ENCODE peak calls at places on chromosomes 7 and 10, in six cellular contexts. S, C, G, T, D and E are unnamed samples.

GRCh38 chr10:63123963-63124362 is 9.2 kb upstream of the NRBF2 start:
- DNase-seq in S (no peak), C (no peak), G (no peak), T (no peak), D (no peak), E (no peak)

GRCh38 chr10:44395396-44395795 is 10.5 kb upstream of the CXCL12 start:
- DNase-seq in S (no peak), C (no peak), G (no peak), T (no peak), D (no peak), E (no peak)

GRCh38 chr7:7099584-7100014 is 82.7 kb upstream of the C1GALT1 start:
- DNase-seq in S (peak; percentile 78), C (peak; percentile 92), G (peak; percentile 83), T (peak; percentile 44), D (peak; percentile 95), E (peak; percentile 96)

GRCh38 chr7:129090307-129090907 is 35.5 kb upstream of the TNPO3 start:
- DNase-seq in S (no peak), C (no peak), G (no peak), T (no peak), D (no peak), E (no peak)

GRCh38 chr7:135855836-135856235 is 107.2 kb upstream of the FAM180A start:
- DNase-seq in S (no peak), C (no peak), G (no peak), T (no peak), D (no peak), E (peak; percentile 73)

GRCh38 chr7:81937091-81937490 is 167.2 kb upstream of the HGF start:
- DNase-seq in S (no peak), C (no peak), G (peak; percentile 8), T (no peak), D (no peak), E (peak; percentile 5)

GRCh38 chr7:2355079-2356008 is 717 bp downstream of the EIF3B start:
- DNase-seq in S (peak; percentile 54), C (peak; percentile 35), G (no peak), T (peak; percentile 39), D (no peak), E (peak; percentile 32)

GRCh38 chr7:85054306-85054705 is 132.6 kb downstream of the SEMA3D start:
- DNase-seq in S (no peak), C (no peak), G (no peak), T (no peak), D (no peak), E (no peak)

GRCh38 chr10:95275726-95276366 is 15.0 kb downstream of the PDLIM1 start:
- DNase-seq in S (no peak), C (no peak), G (peak; percentile 83), T (no peak), D (no peak), E (no peak)

GRCh38 chr7:80851896-80852476 is 66.9 kb downstream of the SEMA3C start:
- DNase-seq in S (no peak), C (peak; percentile 22), G (peak; percentile 83), T (no peak), D (no peak), E (no peak)

GRCh38 chr7:14690075-14690474 is 212.5 kb downstream of the DGKB start:
- DNase-seq in S (no peak), C (no peak), G (no peak), T (no peak), D (no peak), E (no peak)

GRCh38 chr7:45196374-45196773 is 38.8 kb downstream of the RAMP3 start:
- DNase-seq in S (peak; percentile 3), C (no peak), G (no peak), T (no peak), D (no peak), E (no peak)

GRCh38 chr7:131327049-131327625 is 539 bp upstream of the MKLN1 start:
- DNase-seq in S (no peak), C (peak; percentile 67), G (peak; percentile 79), T (no peak), D (peak; percentile 56), E (peak; percentile 74)

GRCh38 chr7:34104120-34104519 is 198.8 kb downstream of the BMPER start:
- DNase-seq in S (no peak), C (no peak), G (peak; percentile 4), T (no peak), D (no peak), E (no peak)

GRCh38 chr7:12809476-12809875 is 122.0 kb downstream of the ARL4A start:
- DNase-seq in S (no peak), C (no peak), G (no peak), T (no peak), D (no peak), E (no peak)

DNA sequence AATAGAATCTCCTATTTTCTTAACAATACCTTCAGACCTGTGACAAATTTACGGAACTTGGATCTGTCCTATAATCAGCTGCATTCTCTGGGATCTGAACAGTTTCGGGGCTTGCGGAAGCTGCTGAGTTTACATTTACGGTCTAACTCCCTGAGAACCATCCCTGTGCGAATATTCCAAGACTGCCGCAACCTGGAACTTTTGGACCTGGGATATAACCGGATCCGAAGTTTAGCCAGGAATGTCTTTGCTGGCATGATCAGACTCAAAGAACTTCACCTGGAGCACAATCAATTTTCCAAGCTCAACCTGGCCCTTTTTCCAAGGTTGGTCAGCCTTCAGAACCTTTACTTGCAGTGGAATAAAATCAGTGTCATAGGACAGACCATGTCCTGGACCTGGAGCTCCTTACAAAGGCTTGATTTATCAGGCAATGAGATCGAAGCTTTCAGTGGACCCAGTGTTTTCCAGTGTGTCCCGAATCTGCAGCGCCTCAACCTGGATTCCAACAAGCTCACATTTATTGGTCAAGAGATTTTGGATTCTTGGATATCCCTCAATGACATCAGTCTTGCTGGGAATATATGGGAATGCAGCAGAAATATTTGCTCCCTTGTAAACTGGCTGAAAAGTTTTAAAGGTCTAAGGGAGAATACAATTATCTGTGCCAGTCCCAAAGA is 1.6 kb downstream of the LRRTM3 start:
- DNase-seq in S (no peak), C (no peak), G (no peak), T (no peak), D (no peak), E (no peak)
- H3K4me3 ChIP-seq in S (no peak overlapping the region), C (no peak overlapping the region), G (no peak overlapping the region), T (no peak overlapping the region), D (no peak overlapping the region), E (no peak overlapping the region)

GRCh38 chr10:97412891-97413304 is 11.8 kb upstream of the RRP12 start:
- DNase-seq in S (no peak), C (no peak), G (no peak), T (no peak), D (no peak), E (no peak)
- H3K27ac ChIP-seq in S (no peak overlapping the region), C (no peak overlapping the region), G (no peak overlapping the region), T (no peak overlapping the region), D (no peak overlapping the region), E (no peak overlapping the region)

GRCh38 chr7:116631676-116632075 is 40.3 kb upstream of the MET start:
- DNase-seq in S (no peak), C (no peak), G (no peak), T (no peak), D (no peak), E (no peak)
- H3K4me1 ChIP-seq in S (peaks cover 50% of the 10 kb centered on the region), C (no peaks in the 10 kb centered on the region), G (peaks cover 7% of the 10 kb centered on the region), T (peaks cover 10% of the 10 kb centered on the region), D (no peaks in the 10 kb centered on the region), E (peaks cover 11% of the 10 kb centered on the region)

GRCh38 chr10:68153473-68154210 is 44.4 kb downstream of the MYPN start:
- DNase-seq in S (no peak), C (peak; percentile 85), G (peak; percentile 99), T (no peak), D (peak; percentile 92), E (peak; percentile 76)
- H3K4me3 ChIP-seq in S (peak overlapping the region; percentile 5), C (no peak overlapping the region), G (no peak overlapping the region), T (no peak overlapping the region), D (no peak overlapping the region), E (peak overlapping the region; percentile 30)

GRCh38 chr10:5943536-5943935 is 33.8 kb downstream of the IL15RA start:
- DNase-seq in S (peak; percentile 76), C (no peak), G (peak; percentile 59), T (no peak), D (no peak), E (no peak)

GRCh38 chr10:5942001-5942400 is 35.3 kb downstream of the IL15RA start:
- DNase-seq in S (peak; percentile 46), C (no peak), G (no peak), T (no peak), D (no peak), E (no peak)

GRCh38 chr10:5940807-5941218 is 36.5 kb downstream of the IL15RA start:
- DNase-seq in S (no peak), C (no peak), G (no peak), T (no peak), D (no peak), E (no peak)

GRCh38 chr10:5942471-5942870 is 34.9 kb downstream of the IL15RA start:
- DNase-seq in S (peak; percentile 75), C (no peak), G (no peak), T (peak; percentile 64), D (no peak), E (no peak)

DNA sequence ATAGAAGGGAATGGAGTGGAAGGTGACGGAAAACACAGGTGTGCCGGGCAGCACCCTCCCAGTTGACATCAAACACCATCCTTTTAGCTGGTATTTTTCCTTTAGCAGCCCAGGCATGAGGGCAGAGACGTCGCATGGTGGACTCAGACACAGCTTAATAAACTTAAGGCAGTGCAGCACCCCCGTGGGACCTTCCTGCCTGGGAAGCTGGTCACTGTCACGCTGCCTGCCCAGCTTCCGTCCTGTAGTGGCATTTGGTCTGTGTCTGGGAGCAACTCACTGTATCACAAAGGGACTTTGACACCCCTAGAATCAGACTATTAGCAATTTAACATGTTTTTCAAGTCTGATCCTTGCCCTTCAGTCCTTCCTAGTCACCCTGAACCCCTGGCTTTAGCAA is 35.8 kb downstream of the IL15RA start:
- DNase-seq in S (peak; percentile 39), C (no peak), G (no peak), T (no peak), D (no peak), E (no peak)
- H3K27ac ChIP-seq in S (peak overlapping the region; percentile 53), C (no peak overlapping the region), G (no peak overlapping the region), T (peak overlapping the region; percentile 51), D (no peak overlapping the region), E (no peak overlapping the region)

GRCh38 chr10:45439365-45439764 is 65.3 kb downstream of the ALOX5 start:
- DNase-seq in S (no peak), C (no peak), G (no peak), T (no peak), D (no peak), E (no peak)
- H3K4me1 ChIP-seq in S (no peaks in the 10 kb centered on the region), C (no peaks in the 10 kb centered on the region), G (peaks cover 3% of the 10 kb centered on the region), T (no peaks in the 10 kb centered on the region), D (no peaks in the 10 kb centered on the region), E (no peaks in the 10 kb centered on the region)

GRCh38 chr10:29651767-29652166 is 17.0 kb upstream of the SVIL start:
- DNase-seq in S (no peak), C (no peak), G (no peak), T (no peak), D (no peak), E (no peak)
- H3K4me3 ChIP-seq in S (no peak overlapping the region), C (no peak overlapping the region), G (no peak overlapping the region), T (no peak overlapping the region), D (no peak overlapping the region), E (no peak overlapping the region)

GRCh38 chr10:125016123-125016522 is 74.2 kb downstream of the ZRANB1 start:
- DNase-seq in S (peak; percentile 93), C (no peak), G (no peak), T (no peak), D (no peak), E (no peak)

GRCh38 chr10:125018576-125019143 is 76.7 kb downstream of the ZRANB1 start:
- DNase-seq in S (peak; percentile 47), C (no peak), G (no peak), T (peak; percentile 12), D (no peak), E (no peak)

GRCh38 chr10:125014984-125015944 is 73.3 kb downstream of the ZRANB1 start:
- DNase-seq in S (peak; percentile 76), C (no peak), G (no peak), T (peak; percentile 8), D (no peak), E (no peak)

GRCh38 chr10:125016611-125017202 is 74.8 kb downstream of the ZRANB1 start:
- DNase-seq in S (peak; percentile 89), C (no peak), G (no peak), T (no peak), D (no peak), E (no peak)

GRCh38 chr10:125017547-125018298 is 75.8 kb downstream of the ZRANB1 start:
- DNase-seq in S (peak; percentile 55), C (no peak), G (no peak), T (no peak), D (no peak), E (peak; percentile 28)
- H3K27ac ChIP-seq in S (peak overlapping the region; percentile 85), C (no peak overlapping the region), G (no peak overlapping the region), T (no peak overlapping the region), D (no peak overlapping the region), E (no peak overlapping the region)